ENCODE peak calls at places on chromosome 19, in seven cellular contexts. G is GM12891, S is HepG2, U is GM12878, E is SK-N-SH, H is K562, D is H1. I is an unnamed sample.

GRCh38 chr19:34224996-34225658 is 29.2 kb upstream of the GARRE1 start:
- DNase-seq in E (no peak), S (no peak), H (no peak), D (no peak), G (no peak), U (no peak), I (no peak)

GRCh38 chr19:19348266-19348665 is 27.6 kb downstream of the MAU2 start:
- DNase-seq in U (no peak), E (no peak), D (no peak), H (no peak), S (no peak), G (no peak), I (no peak)

GRCh38 chr19:49744946-49745381 is 18.1 kb downstream of the TSKS start:
- DNase-seq in E (no peak), U (no peak), S (no peak), D (no peak), H (no peak), G (no peak), I (no peak)

GRCh38 chr19:14381689-14382474 is 638 bp downstream of the ADGRE5 start:
- DNase-seq in U (no peak), G (no peak), S (no peak), H (peak; percentile 89), D (no peak), E (no peak), I (no peak)

GRCh38 chr19:16969127-16969526 is 57.5 kb downstream of the CPAMD8 start:
- DNase-seq in H (peak; percentile 47), S (peak; percentile 25), G (no peak), U (no peak), E (no peak), D (no peak), I (no peak)

GRCh38 chr19:29328586-29328985 is 115.6 kb upstream of the UQCRFS1 start:
- DNase-seq in G (no peak), E (no peak), S (no peak), H (no peak), U (no peak), D (no peak), I (no peak)

GRCh38 chr19:2474232-2475017 is 1.5 kb upstream of the GADD45B start:
- DNase-seq in G (peak; percentile 82), S (peak; percentile 76), U (no peak), D (peak; percentile 94), H (peak; percentile 87), E (peak; percentile 95), I (peak; percentile 86)

GRCh38 chr19:6489278-6490061 is 7.9 kb upstream of the DENND1C start:
- DNase-seq in S (no peak), D (no peak), G (no peak), H (no peak), U (peak; percentile 71), E (no peak), I (no peak)

GRCh38 chr19:7679017-7679720 is 1.5 kb upstream of the TRAPPC5 start:
- DNase-seq in E (peak; percentile 57), U (no peak), G (no peak), S (peak; percentile 36), D (no peak), H (peak; percentile 40), I (no peak)

GRCh38 chr19:49020342-49020741 is 3.5 kb upstream of the LHB start:
- DNase-seq in D (peak; percentile 60), U (no peak), H (no peak), G (no peak), E (no peak), S (no peak), I (no peak)

GRCh38 chr19:50803633-50804419 is 13.6 kb downstream of the ACP4 start:
- DNase-seq in D (no peak), E (peak; percentile 79), H (peak; percentile 68), S (no peak), U (no peak), G (no peak), I (no peak)

GRCh38 chr19:798415-799075 is 1.3 kb downstream of the PTBP1 start:
- DNase-seq in E (no peak), D (no peak), G (peak; percentile 32), S (peak; percentile 43), H (no peak), U (no peak), I (no peak)

GRCh38 chr19:4589579-4590410 is 30.3 kb upstream of the SEMA6B start:
- DNase-seq in S (peak; percentile 65), U (no peak), G (no peak), H (peak; percentile 77), E (peak; percentile 74), D (peak; percentile 57), I (no peak)
- TF ChIP-seq TAF1 in S (no peak), U (no peak), G (no peak), H (no peak), E (no peak), D (no peak), I (no peak)

DNA sequence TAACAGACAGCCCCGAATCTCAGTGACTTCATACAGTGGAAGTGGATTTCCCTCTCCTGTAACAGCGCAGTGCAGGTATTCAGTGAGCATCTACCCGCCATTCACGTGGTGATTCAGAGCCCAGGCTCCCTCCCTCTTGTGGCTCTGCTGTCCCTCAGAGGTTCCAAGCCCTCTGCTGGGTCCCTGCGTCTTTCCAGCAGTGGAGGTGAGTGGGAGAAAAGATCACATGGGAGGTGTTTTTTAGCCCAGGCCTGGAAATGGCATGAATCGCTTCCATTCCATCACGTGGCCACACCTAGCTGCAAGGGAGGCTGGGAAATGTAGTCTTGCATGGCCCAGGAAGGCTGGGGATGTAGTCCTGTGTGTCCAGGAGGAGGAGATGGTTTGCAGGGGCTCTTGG is 61.4 kb downstream of the DPF1 start:
- DNase-seq in U (no peak), G (no peak), D (no peak), H (no peak), S (no peak), E (no peak), I (no peak)
- TF ChIP-seq TAF1 in U (no peak), G (no peak), D (no peak), H (no peak), S (no peak), E (no peak), I (no peak)

GRCh38 chr19:12865746-12866415 is 15.4 kb downstream of the DNASE2 start:
- DNase-seq in S (no peak), D (peak; percentile 52), H (no peak), G (no peak), U (no peak), E (no peak), I (no peak)

GRCh38 chr19:12868540-12869112 is 12.6 kb downstream of the DNASE2 start:
- DNase-seq in U (no peak), S (no peak), H (peak; percentile 64), G (peak; percentile 59), E (peak; percentile 63), D (peak; percentile 76), I (no peak)

GRCh38 chr19:12866416-12867119 is 14.7 kb downstream of the DNASE2 start:
- DNase-seq in U (no peak), E (no peak), S (no peak), G (no peak), H (peak; percentile 52), D (peak; percentile 54), I (no peak)

GRCh38 chr19:12864721-12865715 is 16.2 kb downstream of the DNASE2 start:
- DNase-seq in S (peak; percentile 75), D (no peak), U (no peak), H (no peak), E (no peak), G (no peak), I (no peak)

GRCh38 chr19:12867120-12868099 is 13.8 kb downstream of the DNASE2 start:
- DNase-seq in H (peak; percentile 92), E (peak; percentile 84), S (no peak), U (peak; percentile 31), D (peak; percentile 96), G (peak; percentile 93), I (peak; percentile 96)
- TF ChIP-seq TAF1 in H (no peak), E (no peak), S (no peak), U (peak; percentile 35), D (peak; percentile 60), G (no peak), I (peak; percentile 36)

GRCh38 chr19:41426952-41427646 is at the start of gene B3GNT8:
- DNase-seq in G (peak; percentile 60), D (peak; percentile 88), U (no peak), S (peak; percentile 59), H (peak; percentile 92), E (peak; percentile 71), I (peak; percentile 52)

GRCh38 chr19:41426116-41426841 is 895 bp downstream of the B3GNT8 start:
- DNase-seq in H (no peak), G (no peak), E (no peak), D (no peak), U (no peak), S (no peak), I (no peak)

GRCh38 chr19:41428481-41428859 is 1.3 kb upstream of the B3GNT8 start:
- DNase-seq in D (no peak), G (no peak), U (no peak), S (no peak), E (no peak), H (no peak), I (no peak)

GRCh38 chr19:41425174-41426115 is 1.7 kb downstream of the B3GNT8 start:
- DNase-seq in U (no peak), G (no peak), H (no peak), E (no peak), D (no peak), S (no peak), I (no peak)

GRCh38 chr19:41427647-41428480 is 690 bp upstream of the B3GNT8 start:
- DNase-seq in E (peak; percentile 56), D (peak; percentile 68), S (no peak), U (no peak), G (no peak), H (peak; percentile 72), I (no peak)
- TF ChIP-seq TAF1 in E (no peak), D (no peak), S (no peak), U (no peak), G (no peak), H (no peak), I (no peak)

GRCh38 chr19:42368360-42368759 is 21.7 kb downstream of the CNFN start:
- DNase-seq in H (no peak), U (no peak), E (no peak), S (no peak), D (no peak), G (no peak), I (no peak)

GRCh38 chr19:42368765-42369164 is 21.3 kb downstream of the CNFN start:
- DNase-seq in E (no peak), D (no peak), U (no peak), S (no peak), G (no peak), H (no peak), I (no peak)

GRCh38 chr19:42370667-42371066 is 19.4 kb downstream of the CNFN start:
- DNase-seq in G (no peak), S (no peak), H (no peak), E (no peak), U (no peak), D (no peak), I (no peak)

GRCh38 chr19:42369433-42370067 is 20.5 kb downstream of the CNFN start:
- DNase-seq in U (no peak), G (no peak), S (no peak), D (no peak), H (no peak), E (no peak), I (no peak)

DNA sequence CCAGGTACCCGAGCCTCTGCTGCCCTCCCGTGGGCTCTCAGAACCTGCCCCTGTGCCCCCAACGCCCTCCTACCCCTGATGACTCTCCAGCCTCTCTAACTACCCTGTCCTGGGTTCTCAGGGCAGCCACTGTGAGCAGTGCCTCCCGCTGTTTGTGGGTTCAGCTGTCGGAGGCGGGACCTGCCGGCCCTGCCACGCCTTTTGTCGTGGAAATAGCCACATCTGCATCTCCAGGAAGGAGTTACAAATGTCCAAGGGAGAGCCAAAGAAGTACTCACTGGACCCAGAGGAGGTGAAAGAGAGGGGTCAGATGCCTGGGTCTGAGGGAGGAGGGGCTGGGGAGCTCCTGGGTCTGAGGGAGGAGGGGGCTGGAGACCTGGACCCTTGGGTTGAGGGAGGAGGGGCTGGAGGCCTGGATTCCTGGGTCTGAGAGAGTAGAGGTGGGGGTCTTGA is 20.0 kb downstream of the CNFN start:
- DNase-seq in D (peak; percentile 81), G (no peak), S (no peak), H (no peak), E (no peak), U (no peak), I (no peak)
- TF ChIP-seq TAF1 in D (no peak), G (no peak), S (no peak), H (no peak), E (no peak), U (no peak), I (no peak)

I was measured in GM12892.